ENCODE peak calls at places on chromosomes 13 and 19, in eight cellular contexts. One of them, this sample, is unnamed.

GRCh38 chr19:35539850-35540249 is 5.6 kb upstream of the TMEM147 start:
- DNase-seq in GM06990: no peak
- DNase-seq in non-pigmented ciliary epithelial cell: no peak
- DNase-seq in activated effector memory CD4-positive, alpha-beta T cell treated with Interleukin-2 at 50 U/mL for 16 hours: no peak
- DNase-seq in astrocyte: no peak
- DNase-seq in activated T-helper 1 cell treated with anti-CD3 and anti-CD28 coated beads, Interleukin-2, amount 50 U/mL, for 16 hours: no peak
- DNase-seq in AG08395: no peak
- DNase-seq in AG08396: no peak
- DNase-seq in this sample: no peak

GRCh38 chr19:12947702-12948596 is 2.3 kb downstream of the RAD23A start:
- DNase-seq in AG08396: no peak
- DNase-seq in non-pigmented ciliary epithelial cell: no peak
- DNase-seq in AG08395: no peak
- DNase-seq in astrocyte: no peak
- DNase-seq in activated T-helper 1 cell treated with anti-CD3 and anti-CD28 coated beads, Interleukin-2, amount 50 U/mL, for 16 hours: no peak
- DNase-seq in activated effector memory CD4-positive, alpha-beta T cell treated with Interleukin-2 at 50 U/mL for 16 hours: no peak
- DNase-seq in GM06990: no peak
- DNase-seq in this sample: no peak

GRCh38 chr13:72959643-72960042 is 99.2 kb upstream of the KLF5 start:
- DNase-seq in AG08396: no peak
- DNase-seq in activated T-helper 1 cell treated with anti-CD3 and anti-CD28 coated beads, Interleukin-2, amount 50 U/mL, for 16 hours: no peak
- DNase-seq in non-pigmented ciliary epithelial cell: no peak
- DNase-seq in activated effector memory CD4-positive, alpha-beta T cell treated with Interleukin-2 at 50 U/mL for 16 hours: no peak
- DNase-seq in AG08395: no peak
- DNase-seq in GM06990: no peak
- DNase-seq in astrocyte: peak; percentile 36
- DNase-seq in this sample: no peak

GRCh38 chr13:105598551-105598950 is 936.9 kb downstream of the EFNB2 start:
- DNase-seq in activated effector memory CD4-positive, alpha-beta T cell treated with Interleukin-2 at 50 U/mL for 16 hours: no peak
- DNase-seq in AG08396: no peak
- DNase-seq in AG08395: peak; percentile 36
- DNase-seq in non-pigmented ciliary epithelial cell: peak; percentile 17
- DNase-seq in GM06990: no peak
- DNase-seq in astrocyte: peak; percentile 90
- DNase-seq in activated T-helper 1 cell treated with anti-CD3 and anti-CD28 coated beads, Interleukin-2, amount 50 U/mL, for 16 hours: no peak
- DNase-seq in this sample: no peak

GRCh38 chr13:89518289-89519077 is 1829.0 kb upstream of the MIR17HG start:
- DNase-seq in astrocyte: no peak
- DNase-seq in AG08395: no peak
- DNase-seq in GM06990: no peak
- DNase-seq in activated effector memory CD4-positive, alpha-beta T cell treated with Interleukin-2 at 50 U/mL for 16 hours: no peak
- DNase-seq in AG08396: no peak
- DNase-seq in non-pigmented ciliary epithelial cell: no peak
- DNase-seq in activated T-helper 1 cell treated with anti-CD3 and anti-CD28 coated beads, Interleukin-2, amount 50 U/mL, for 16 hours: no peak
- DNase-seq in this sample: no peak

GRCh38 chr13:30715837-30716236 is 19.5 kb upstream of the ALOX5AP start:
- DNase-seq in AG08395: peak; percentile 33
- DNase-seq in AG08396: no peak
- DNase-seq in non-pigmented ciliary epithelial cell: no peak
- DNase-seq in activated effector memory CD4-positive, alpha-beta T cell treated with Interleukin-2 at 50 U/mL for 16 hours: no peak
- DNase-seq in GM06990: no peak
- DNase-seq in activated T-helper 1 cell treated with anti-CD3 and anti-CD28 coated beads, Interleukin-2, amount 50 U/mL, for 16 hours: no peak
- DNase-seq in astrocyte: no peak
- DNase-seq in this sample: no peak

GRCh38 chr13:95553614-95554385 is 1.3 kb downstream of the CLDN10 start:
- DNase-seq in GM06990: no peak
- DNase-seq in activated effector memory CD4-positive, alpha-beta T cell treated with Interleukin-2 at 50 U/mL for 16 hours: no peak
- DNase-seq in non-pigmented ciliary epithelial cell: no peak
- DNase-seq in activated T-helper 1 cell treated with anti-CD3 and anti-CD28 coated beads, Interleukin-2, amount 50 U/mL, for 16 hours: no peak
- DNase-seq in astrocyte: no peak
- DNase-seq in AG08395: no peak
- DNase-seq in AG08396: no peak
- DNase-seq in this sample: no peak

GRCh38 chr13:84873951-84874350 is 925.3 kb downstream of the SLITRK6 start:
- DNase-seq in astrocyte: no peak
- DNase-seq in non-pigmented ciliary epithelial cell: no peak
- DNase-seq in AG08395: no peak
- DNase-seq in AG08396: no peak
- DNase-seq in activated effector memory CD4-positive, alpha-beta T cell treated with Interleukin-2 at 50 U/mL for 16 hours: no peak
- DNase-seq in GM06990: no peak
- DNase-seq in activated T-helper 1 cell treated with anti-CD3 and anti-CD28 coated beads, Interleukin-2, amount 50 U/mL, for 16 hours: no peak
- DNase-seq in this sample: no peak

GRCh38 chr13:94324409-94325147 is 154.9 kb downstream of the DCT start:
- DNase-seq in AG08396: no peak
- DNase-seq in AG08395: no peak
- DNase-seq in activated effector memory CD4-positive, alpha-beta T cell treated with Interleukin-2 at 50 U/mL for 16 hours: no peak
- DNase-seq in astrocyte: no peak
- DNase-seq in activated T-helper 1 cell treated with anti-CD3 and anti-CD28 coated beads, Interleukin-2, amount 50 U/mL, for 16 hours: no peak
- DNase-seq in non-pigmented ciliary epithelial cell: no peak
- DNase-seq in GM06990: no peak
- DNase-seq in this sample: no peak

GRCh38 chr13:51905787-51906186 is 44.0 kb downstream of the CCDC70 start:
- DNase-seq in GM06990: no peak
- DNase-seq in astrocyte: no peak
- DNase-seq in AG08395: no peak
- DNase-seq in activated T-helper 1 cell treated with anti-CD3 and anti-CD28 coated beads, Interleukin-2, amount 50 U/mL, for 16 hours: no peak
- DNase-seq in non-pigmented ciliary epithelial cell: no peak
- DNase-seq in activated effector memory CD4-positive, alpha-beta T cell treated with Interleukin-2 at 50 U/mL for 16 hours: no peak
- DNase-seq in AG08396: no peak
- DNase-seq in this sample: no peak

GRCh38 chr19:5466814-5467291 is 11.6 kb downstream of the ZNRF4 start:
- DNase-seq in AG08396: no peak
- DNase-seq in activated T-helper 1 cell treated with anti-CD3 and anti-CD28 coated beads, Interleukin-2, amount 50 U/mL, for 16 hours: no peak
- DNase-seq in non-pigmented ciliary epithelial cell: no peak
- DNase-seq in astrocyte: no peak
- DNase-seq in AG08395: no peak
- DNase-seq in activated effector memory CD4-positive, alpha-beta T cell treated with Interleukin-2 at 50 U/mL for 16 hours: no peak
- DNase-seq in GM06990: no peak
- DNase-seq in this sample: peak; percentile 65

GRCh38 chr13:113546571-113547247 is 37.8 kb upstream of the TFDP1 start:
- DNase-seq in GM06990: no peak
- DNase-seq in astrocyte: no peak
- DNase-seq in non-pigmented ciliary epithelial cell: no peak
- DNase-seq in activated effector memory CD4-positive, alpha-beta T cell treated with Interleukin-2 at 50 U/mL for 16 hours: no peak
- DNase-seq in AG08396: peak; percentile 77
- DNase-seq in AG08395: peak; percentile 27
- DNase-seq in activated T-helper 1 cell treated with anti-CD3 and anti-CD28 coated beads, Interleukin-2, amount 50 U/mL, for 16 hours: no peak
- DNase-seq in this sample: no peak

GRCh38 chr19:33795370-33796163 is 1.1 kb upstream of the KCTD15 start:
- DNase-seq in activated effector memory CD4-positive, alpha-beta T cell treated with Interleukin-2 at 50 U/mL for 16 hours: peak; percentile 41
- DNase-seq in GM06990: no peak
- DNase-seq in AG08395: peak; percentile 86
- DNase-seq in non-pigmented ciliary epithelial cell: no peak
- DNase-seq in activated T-helper 1 cell treated with anti-CD3 and anti-CD28 coated beads, Interleukin-2, amount 50 U/mL, for 16 hours: no peak
- DNase-seq in astrocyte: peak; percentile 76
- DNase-seq in AG08396: peak; percentile 93
- DNase-seq in this sample: peak; percentile 67

GRCh38 chr13:63551731-63552130 is 2136.1 kb upstream of the PCDH20 start:
- DNase-seq in GM06990: no peak
- DNase-seq in AG08395: no peak
- DNase-seq in astrocyte: no peak
- DNase-seq in activated T-helper 1 cell treated with anti-CD3 and anti-CD28 coated beads, Interleukin-2, amount 50 U/mL, for 16 hours: no peak
- DNase-seq in AG08396: no peak
- DNase-seq in non-pigmented ciliary epithelial cell: no peak
- DNase-seq in activated effector memory CD4-positive, alpha-beta T cell treated with Interleukin-2 at 50 U/mL for 16 hours: no peak
- DNase-seq in this sample: no peak

GRCh38 chr19:18013621-18014111 is 5.7 kb downstream of the ARRDC2 start:
- DNase-seq in activated effector memory CD4-positive, alpha-beta T cell treated with Interleukin-2 at 50 U/mL for 16 hours: no peak
- DNase-seq in AG08395: no peak
- DNase-seq in non-pigmented ciliary epithelial cell: no peak
- DNase-seq in AG08396: no peak
- DNase-seq in GM06990: no peak
- DNase-seq in activated T-helper 1 cell treated with anti-CD3 and anti-CD28 coated beads, Interleukin-2, amount 50 U/mL, for 16 hours: no peak
- DNase-seq in astrocyte: no peak
- DNase-seq in this sample: no peak

GRCh38 chr19:29587518-29587986 is 18.5 kb upstream of the POP4 start:
- DNase-seq in activated T-helper 1 cell treated with anti-CD3 and anti-CD28 coated beads, Interleukin-2, amount 50 U/mL, for 16 hours: no peak
- DNase-seq in AG08396: no peak
- DNase-seq in AG08395: peak; percentile 49
- DNase-seq in activated effector memory CD4-positive, alpha-beta T cell treated with Interleukin-2 at 50 U/mL for 16 hours: peak; percentile 49
- DNase-seq in astrocyte: no peak
- DNase-seq in GM06990: peak; percentile 44
- DNase-seq in non-pigmented ciliary epithelial cell: no peak
- DNase-seq in this sample: no peak

GRCh38 chr13:103335226-103335625 is 269.0 kb upstream of the SLC10A2 start:
- DNase-seq in AG08395: no peak
- DNase-seq in activated T-helper 1 cell treated with anti-CD3 and anti-CD28 coated beads, Interleukin-2, amount 50 U/mL, for 16 hours: no peak
- DNase-seq in GM06990: no peak
- DNase-seq in activated effector memory CD4-positive, alpha-beta T cell treated with Interleukin-2 at 50 U/mL for 16 hours: no peak
- DNase-seq in non-pigmented ciliary epithelial cell: no peak
- DNase-seq in AG08396: no peak
- DNase-seq in astrocyte: no peak
- DNase-seq in this sample: no peak

GRCh38 chr13:29428310-29428991 is 167.0 kb downstream of the SLC7A1 start:
- DNase-seq in activated effector memory CD4-positive, alpha-beta T cell treated with Interleukin-2 at 50 U/mL for 16 hours: no peak
- DNase-seq in AG08396: peak; percentile 19
- DNase-seq in GM06990: no peak
- DNase-seq in astrocyte: peak; percentile 2
- DNase-seq in activated T-helper 1 cell treated with anti-CD3 and anti-CD28 coated beads, Interleukin-2, amount 50 U/mL, for 16 hours: no peak
- DNase-seq in AG08395: peak; percentile 57
- DNase-seq in non-pigmented ciliary epithelial cell: no peak
- DNase-seq in this sample: no peak

GRCh38 chr13:101520672-101521071 is 68.2 kb downstream of the ITGBL1 start:
- DNase-seq in AG08396: no peak
- DNase-seq in activated effector memory CD4-positive, alpha-beta T cell treated with Interleukin-2 at 50 U/mL for 16 hours: no peak
- DNase-seq in astrocyte: peak; percentile 75
- DNase-seq in AG08395: peak; percentile 60
- DNase-seq in non-pigmented ciliary epithelial cell: peak; percentile 73
- DNase-seq in activated T-helper 1 cell treated with anti-CD3 and anti-CD28 coated beads, Interleukin-2, amount 50 U/mL, for 16 hours: no peak
- DNase-seq in GM06990: no peak
- DNase-seq in this sample: no peak

GRCh38 chr19:23917856-23918255 is 3.2 kb downstream of the ZNF726 start:
- DNase-seq in AG08395: no peak
- DNase-seq in astrocyte: no peak
- DNase-seq in activated effector memory CD4-positive, alpha-beta T cell treated with Interleukin-2 at 50 U/mL for 16 hours: no peak
- DNase-seq in non-pigmented ciliary epithelial cell: no peak
- DNase-seq in GM06990: no peak
- DNase-seq in activated T-helper 1 cell treated with anti-CD3 and anti-CD28 coated beads, Interleukin-2, amount 50 U/mL, for 16 hours: no peak
- DNase-seq in AG08396: no peak
- DNase-seq in this sample: no peak

GRCh38 chr13:41458187-41458938 is 1.0 kb downstream of the RGCC start:
- DNase-seq in GM06990: peak; percentile 52
- DNase-seq in AG08396: peak; percentile 44
- DNase-seq in astrocyte: peak; percentile 14
- DNase-seq in activated effector memory CD4-positive, alpha-beta T cell treated with Interleukin-2 at 50 U/mL for 16 hours: peak; percentile 41
- DNase-seq in non-pigmented ciliary epithelial cell: no peak
- DNase-seq in activated T-helper 1 cell treated with anti-CD3 and anti-CD28 coated beads, Interleukin-2, amount 50 U/mL, for 16 hours: peak; percentile 17
- DNase-seq in AG08395: no peak
- DNase-seq in this sample: no peak

GRCh38 chr13:95341441-95341840 is 40.2 kb upstream of the ABCC4 start:
- DNase-seq in astrocyte: peak; percentile 37
- DNase-seq in activated T-helper 1 cell treated with anti-CD3 and anti-CD28 coated beads, Interleukin-2, amount 50 U/mL, for 16 hours: no peak
- DNase-seq in AG08395: no peak
- DNase-seq in activated effector memory CD4-positive, alpha-beta T cell treated with Interleukin-2 at 50 U/mL for 16 hours: no peak
- DNase-seq in GM06990: no peak
- DNase-seq in AG08396: no peak
- DNase-seq in non-pigmented ciliary epithelial cell: no peak
- DNase-seq in this sample: no peak

GRCh38 chr19:18090545-18091216 is 3.9 kb upstream of the IL12RB1 start:
- DNase-seq in astrocyte: no peak
- DNase-seq in AG08395: no peak
- DNase-seq in AG08396: peak; percentile 41
- DNase-seq in GM06990: no peak
- DNase-seq in activated T-helper 1 cell treated with anti-CD3 and anti-CD28 coated beads, Interleukin-2, amount 50 U/mL, for 16 hours: no peak
- DNase-seq in non-pigmented ciliary epithelial cell: no peak
- DNase-seq in activated effector memory CD4-positive, alpha-beta T cell treated with Interleukin-2 at 50 U/mL for 16 hours: no peak
- DNase-seq in this sample: no peak

GRCh38 chr19:17184381-17184841 is 30.7 kb upstream of the USE1 start:
- DNase-seq in activated T-helper 1 cell treated with anti-CD3 and anti-CD28 coated beads, Interleukin-2, amount 50 U/mL, for 16 hours: peak; percentile 23
- DNase-seq in GM06990: no peak
- DNase-seq in astrocyte: no peak
- DNase-seq in activated effector memory CD4-positive, alpha-beta T cell treated with Interleukin-2 at 50 U/mL for 16 hours: peak; percentile 52
- DNase-seq in AG08395: no peak
- DNase-seq in AG08396: no peak
- DNase-seq in non-pigmented ciliary epithelial cell: no peak
- DNase-seq in this sample: no peak

GRCh38 chr13:65460136-65460535 is 1770.0 kb downstream of the PCDH9 start:
- DNase-seq in AG08395: no peak
- DNase-seq in astrocyte: peak; percentile 31
- DNase-seq in activated T-helper 1 cell treated with anti-CD3 and anti-CD28 coated beads, Interleukin-2, amount 50 U/mL, for 16 hours: no peak
- DNase-seq in GM06990: no peak
- DNase-seq in AG08396: no peak
- DNase-seq in non-pigmented ciliary epithelial cell: peak; percentile 34
- DNase-seq in activated effector memory CD4-positive, alpha-beta T cell treated with Interleukin-2 at 50 U/mL for 16 hours: no peak
- DNase-seq in this sample: no peak

GRCh38 chr19:10644351-10645007 is 9.7 kb upstream of the ILF3 start:
- DNase-seq in activated T-helper 1 cell treated with anti-CD3 and anti-CD28 coated beads, Interleukin-2, amount 50 U/mL, for 16 hours: peak; percentile 74
- DNase-seq in AG08396: peak; percentile 91
- DNase-seq in activated effector memory CD4-positive, alpha-beta T cell treated with Interleukin-2 at 50 U/mL for 16 hours: peak; percentile 74
- DNase-seq in non-pigmented ciliary epithelial cell: no peak
- DNase-seq in GM06990: peak; percentile 74
- DNase-seq in astrocyte: peak; percentile 31
- DNase-seq in AG08395: peak; percentile 94
- DNase-seq in this sample: peak; percentile 20

GRCh38 chr13:110872768-110873638 is 41.9 kb downstream of the ANKRD10 start:
- DNase-seq in activated T-helper 1 cell treated with anti-CD3 and anti-CD28 coated beads, Interleukin-2, amount 50 U/mL, for 16 hours: no peak
- DNase-seq in AG08395: no peak
- DNase-seq in GM06990: no peak
- DNase-seq in non-pigmented ciliary epithelial cell: no peak
- DNase-seq in astrocyte: no peak
- DNase-seq in activated effector memory CD4-positive, alpha-beta T cell treated with Interleukin-2 at 50 U/mL for 16 hours: no peak
- DNase-seq in AG08396: no peak
- DNase-seq in this sample: no peak

GRCh38 chr13:33767140-33767539 is 50.8 kb upstream of the RFC3 start:
- DNase-seq in activated effector memory CD4-positive, alpha-beta T cell treated with Interleukin-2 at 50 U/mL for 16 hours: no peak
- DNase-seq in GM06990: no peak
- DNase-seq in astrocyte: no peak
- DNase-seq in AG08396: no peak
- DNase-seq in non-pigmented ciliary epithelial cell: no peak
- DNase-seq in AG08395: no peak
- DNase-seq in activated T-helper 1 cell treated with anti-CD3 and anti-CD28 coated beads, Interleukin-2, amount 50 U/mL, for 16 hours: no peak
- DNase-seq in this sample: no peak

GRCh38 chr19:12801466-12802266 is at the start of the genes PRDX2 and THSD8:
- DNase-seq in activated effector memory CD4-positive, alpha-beta T cell treated with Interleukin-2 at 50 U/mL for 16 hours: peak; percentile 75
- DNase-seq in AG08396: peak; percentile 89
- DNase-seq in activated T-helper 1 cell treated with anti-CD3 and anti-CD28 coated beads, Interleukin-2, amount 50 U/mL, for 16 hours: peak; percentile 63
- DNase-seq in non-pigmented ciliary epithelial cell: no peak
- DNase-seq in GM06990: peak; percentile 92
- DNase-seq in AG08395: peak; percentile 73
- DNase-seq in astrocyte: no peak
- DNase-seq in this sample: peak; percentile 27